ENCODE peak calls at places on chromosomes 2 and 18, in ten cellular contexts. One of them, this sample, is unnamed.

GRCh38 chr2:183408562-183408961 is 284.3 kb downstream of the NUP35 start:
- DNase-seq in Peyer's patch: no peak
- DNase-seq in cardiac muscle cell: no peak
- DNase-seq in heart right ventricle: no peak
- DNase-seq in mammary epithelial cell: no peak
- DNase-seq in choroid plexus epithelial cell: no peak
- DNase-seq in IMR-90: no peak
- DNase-seq in GM23338: peak; percentile 89
- DNase-seq in A549: no peak
- DNase-seq in prostate gland: no peak
- DNase-seq in this sample: no peak

GRCh38 chr2:139045524-139045923 is 265.3 kb upstream of the NXPH2 start:
- DNase-seq in GM23338: peak; percentile 80
- DNase-seq in choroid plexus epithelial cell: no peak
- DNase-seq in heart right ventricle: no peak
- DNase-seq in A549: no peak
- DNase-seq in prostate gland: no peak
- DNase-seq in IMR-90: no peak
- DNase-seq in Peyer's patch: no peak
- DNase-seq in cardiac muscle cell: no peak
- DNase-seq in mammary epithelial cell: no peak
- DNase-seq in this sample: no peak

GRCh38 chr2:159200498-159200897 is 86.0 kb downstream of the WDSUB1 start:
- DNase-seq in cardiac muscle cell: no peak
- DNase-seq in A549: no peak
- DNase-seq in choroid plexus epithelial cell: peak; percentile 67
- DNase-seq in prostate gland: no peak
- DNase-seq in heart right ventricle: no peak
- DNase-seq in GM23338: no peak
- DNase-seq in IMR-90: peak; percentile 51
- DNase-seq in Peyer's patch: no peak
- DNase-seq in mammary epithelial cell: no peak
- DNase-seq in this sample: no peak

GRCh38 chr18:59715966-59716369 is 18.7 kb upstream of the CCBE1 start:
- DNase-seq in prostate gland: no peak
- DNase-seq in heart right ventricle: no peak
- DNase-seq in A549: peak; percentile 40
- DNase-seq in Peyer's patch: no peak
- DNase-seq in cardiac muscle cell: no peak
- DNase-seq in choroid plexus epithelial cell: peak; percentile 88
- DNase-seq in mammary epithelial cell: peak; percentile 91
- DNase-seq in IMR-90: peak; percentile 95
- DNase-seq in GM23338: no peak
- DNase-seq in this sample: peak; percentile 45

GRCh38 chr18:77650799-77651385 is 401.2 kb downstream of the GALR1 start:
- DNase-seq in A549: peak; percentile 36
- DNase-seq in Peyer's patch: peak; percentile 71
- DNase-seq in choroid plexus epithelial cell: peak; percentile 77
- DNase-seq in prostate gland: peak; percentile 27
- DNase-seq in mammary epithelial cell: no peak
- DNase-seq in IMR-90: no peak
- DNase-seq in GM23338: peak; percentile 82
- DNase-seq in heart right ventricle: peak; percentile 63
- DNase-seq in cardiac muscle cell: peak; percentile 81
- DNase-seq in this sample: peak; percentile 25

GRCh38 chr18:8366656-8367055 is 242.6 kb upstream of the RAB12 start:
- DNase-seq in prostate gland: no peak
- DNase-seq in choroid plexus epithelial cell: no peak
- DNase-seq in mammary epithelial cell: no peak
- DNase-seq in cardiac muscle cell: no peak
- DNase-seq in Peyer's patch: no peak
- DNase-seq in A549: no peak
- DNase-seq in heart right ventricle: no peak
- DNase-seq in IMR-90: no peak
- DNase-seq in GM23338: peak; percentile 55
- DNase-seq in this sample: no peak

GRCh38 chr2:218876562-218877219 is 4.0 kb upstream of the WNT10A start:
- DNase-seq in IMR-90: peak; percentile 56
- DNase-seq in heart right ventricle: peak; percentile 57
- DNase-seq in mammary epithelial cell: peak; percentile 51
- DNase-seq in prostate gland: peak; percentile 52
- DNase-seq in choroid plexus epithelial cell: peak; percentile 77
- DNase-seq in GM23338: peak; percentile 85
- DNase-seq in Peyer's patch: peak; percentile 90
- DNase-seq in cardiac muscle cell: peak; percentile 69
- DNase-seq in A549: peak; percentile 62
- DNase-seq in this sample: peak; percentile 82

GRCh38 chr2:84493494-84493893 is 22.8 kb upstream of the DNAH6 start:
- DNase-seq in IMR-90: peak; percentile 95
- DNase-seq in choroid plexus epithelial cell: peak; percentile 76
- DNase-seq in heart right ventricle: no peak
- DNase-seq in cardiac muscle cell: no peak
- DNase-seq in Peyer's patch: no peak
- DNase-seq in GM23338: peak; percentile 37
- DNase-seq in prostate gland: no peak
- DNase-seq in mammary epithelial cell: no peak
- DNase-seq in A549: no peak
- DNase-seq in this sample: peak; percentile 36

GRCh38 chr2:70935468-70936164 is at the start of gene ATP6V1B1:
- DNase-seq in choroid plexus epithelial cell: no peak
- DNase-seq in GM23338: peak; percentile 59
- DNase-seq in A549: no peak
- DNase-seq in prostate gland: no peak
- DNase-seq in mammary epithelial cell: no peak
- DNase-seq in cardiac muscle cell: peak; percentile 37
- DNase-seq in Peyer's patch: peak; percentile 31
- DNase-seq in heart right ventricle: no peak
- DNase-seq in IMR-90: no peak
- DNase-seq in this sample: no peak

GRCh38 chr18:48098538-48098937 is 168.1 kb upstream of the SMAD2 start:
- DNase-seq in GM23338: peak; percentile 6
- DNase-seq in IMR-90: no peak
- DNase-seq in cardiac muscle cell: no peak
- DNase-seq in mammary epithelial cell: no peak
- DNase-seq in heart right ventricle: no peak
- DNase-seq in Peyer's patch: no peak
- DNase-seq in A549: no peak
- DNase-seq in choroid plexus epithelial cell: no peak
- DNase-seq in prostate gland: no peak
- DNase-seq in this sample: no peak

GRCh38 chr18:38688402-38688801 is 1122.8 kb upstream of the CELF4 start:
- DNase-seq in IMR-90: no peak
- DNase-seq in choroid plexus epithelial cell: no peak
- DNase-seq in mammary epithelial cell: peak; percentile 14
- DNase-seq in cardiac muscle cell: no peak
- DNase-seq in prostate gland: no peak
- DNase-seq in GM23338: no peak
- DNase-seq in Peyer's patch: no peak
- DNase-seq in A549: no peak
- DNase-seq in heart right ventricle: no peak
- DNase-seq in this sample: no peak

GRCh38 chr2:105933906-105934305 is 189.2 kb downstream of the NCK2 start:
- DNase-seq in heart right ventricle: no peak
- DNase-seq in prostate gland: no peak
- DNase-seq in A549: no peak
- DNase-seq in choroid plexus epithelial cell: no peak
- DNase-seq in IMR-90: no peak
- DNase-seq in cardiac muscle cell: no peak
- DNase-seq in mammary epithelial cell: no peak
- DNase-seq in Peyer's patch: no peak
- DNase-seq in GM23338: peak; percentile 11
- DNase-seq in this sample: no peak

GRCh38 chr2:23012499-23012898 is 372.5 kb upstream of the KLHL29 start:
- DNase-seq in GM23338: no peak
- DNase-seq in heart right ventricle: no peak
- DNase-seq in Peyer's patch: no peak
- DNase-seq in IMR-90: no peak
- DNase-seq in A549: no peak
- DNase-seq in mammary epithelial cell: no peak
- DNase-seq in cardiac muscle cell: no peak
- DNase-seq in prostate gland: no peak
- DNase-seq in choroid plexus epithelial cell: no peak
- DNase-seq in this sample: no peak
- TF ChIP-seq CTCF in GM23338: no peak
- TF ChIP-seq CTCF in heart right ventricle: no peak
- TF ChIP-seq CTCF in Peyer's patch: no peak
- TF ChIP-seq CTCF in IMR-90: no peak
- TF ChIP-seq CTCF in A549: no peak
- TF ChIP-seq CTCF in mammary epithelial cell: no peak
- TF ChIP-seq CTCF in cardiac muscle cell: no peak
- TF ChIP-seq CTCF in prostate gland: no peak
- TF ChIP-seq CTCF in choroid plexus epithelial cell: no peak
- TF ChIP-seq CTCF in this sample: no peak

GRCh38 chr2:196987298-196987653 is 60.8 kb upstream of the PGAP1 start:
- DNase-seq in heart right ventricle: no peak
- DNase-seq in prostate gland: no peak
- DNase-seq in choroid plexus epithelial cell: peak; percentile 62
- DNase-seq in Peyer's patch: no peak
- DNase-seq in cardiac muscle cell: no peak
- DNase-seq in A549: no peak
- DNase-seq in IMR-90: peak; percentile 33
- DNase-seq in mammary epithelial cell: no peak
- DNase-seq in GM23338: no peak
- DNase-seq in this sample: no peak

GRCh38 chr2:196988599-196988998 is 62.1 kb upstream of the PGAP1 start:
- DNase-seq in A549: no peak
- DNase-seq in IMR-90: no peak
- DNase-seq in mammary epithelial cell: no peak
- DNase-seq in Peyer's patch: no peak
- DNase-seq in heart right ventricle: no peak
- DNase-seq in choroid plexus epithelial cell: no peak
- DNase-seq in cardiac muscle cell: no peak
- DNase-seq in prostate gland: no peak
- DNase-seq in GM23338: no peak
- DNase-seq in this sample: peak; percentile 35

GRCh38 chr2:196989496-196989895 is 63.0 kb upstream of the PGAP1 start:
- DNase-seq in GM23338: no peak
- DNase-seq in heart right ventricle: no peak
- DNase-seq in prostate gland: no peak
- DNase-seq in choroid plexus epithelial cell: no peak
- DNase-seq in cardiac muscle cell: no peak
- DNase-seq in mammary epithelial cell: no peak
- DNase-seq in Peyer's patch: no peak
- DNase-seq in IMR-90: no peak
- DNase-seq in A549: no peak
- DNase-seq in this sample: no peak

GRCh38 chr2:196985524-196986183 is 59.1 kb upstream of the PGAP1 start:
- DNase-seq in IMR-90: no peak
- DNase-seq in prostate gland: no peak
- DNase-seq in GM23338: no peak
- DNase-seq in A549: no peak
- DNase-seq in cardiac muscle cell: no peak
- DNase-seq in mammary epithelial cell: no peak
- DNase-seq in Peyer's patch: no peak
- DNase-seq in choroid plexus epithelial cell: no peak
- DNase-seq in heart right ventricle: no peak
- DNase-seq in this sample: no peak

GRCh38 chr2:196987654-196988364 is 61.3 kb upstream of the PGAP1 start:
- DNase-seq in Peyer's patch: peak; percentile 55
- DNase-seq in cardiac muscle cell: peak; percentile 20
- DNase-seq in A549: peak; percentile 67
- DNase-seq in prostate gland: peak; percentile 12
- DNase-seq in choroid plexus epithelial cell: peak; percentile 97
- DNase-seq in GM23338: peak; percentile 28
- DNase-seq in mammary epithelial cell: peak; percentile 97
- DNase-seq in heart right ventricle: peak; percentile 54
- DNase-seq in IMR-90: peak; percentile 98
- DNase-seq in this sample: peak; percentile 92
- H3K4me3 ChIP-seq in Peyer's patch: no peak overlapping the region
- H3K4me3 ChIP-seq in cardiac muscle cell: no peak overlapping the region
- H3K4me3 ChIP-seq in A549: peak overlapping the region; percentile 1
- H3K4me3 ChIP-seq in prostate gland: no peak overlapping the region
- H3K4me3 ChIP-seq in choroid plexus epithelial cell: peak overlapping the region; percentile 4
- H3K4me3 ChIP-seq in GM23338: no peak overlapping the region
- H3K4me3 ChIP-seq in mammary epithelial cell: peak overlapping the region; percentile 15
- H3K4me3 ChIP-seq in heart right ventricle: peak overlapping the region; percentile 0
- H3K4me3 ChIP-seq in IMR-90: peak overlapping the region; percentile 16
- H3K4me3 ChIP-seq in this sample: peak overlapping the region; percentile 17

DNA sequence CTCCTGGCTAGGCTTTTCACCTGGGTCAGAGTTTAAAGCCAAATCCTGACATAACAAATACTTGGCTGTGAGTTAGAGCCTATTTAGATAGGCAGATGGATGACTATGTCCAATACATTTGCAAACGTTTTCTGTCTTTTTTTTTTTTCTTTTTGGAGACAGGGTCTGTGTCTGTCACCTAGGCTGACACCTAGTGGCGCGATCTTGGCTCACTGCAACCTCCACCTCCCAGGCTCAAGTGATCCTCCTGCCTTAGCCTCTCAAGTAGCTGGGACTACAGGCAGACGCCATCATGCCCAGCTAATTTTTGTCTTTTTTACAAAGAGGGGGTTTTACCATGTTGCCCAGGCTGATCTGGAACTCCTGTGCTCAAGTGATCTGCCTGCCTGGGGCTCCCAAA is 124.8 kb downstream of the DYM start:
- DNase-seq in Peyer's patch: no peak
- DNase-seq in cardiac muscle cell: no peak
- DNase-seq in prostate gland: no peak
- DNase-seq in IMR-90: no peak
- DNase-seq in GM23338: peak; percentile 40
- DNase-seq in choroid plexus epithelial cell: no peak
- DNase-seq in A549: no peak
- DNase-seq in heart right ventricle: no peak
- DNase-seq in mammary epithelial cell: no peak
- DNase-seq in this sample: peak; percentile 15
- TF ChIP-seq CTCF in Peyer's patch: no peak
- TF ChIP-seq CTCF in cardiac muscle cell: no peak
- TF ChIP-seq CTCF in prostate gland: no peak
- TF ChIP-seq CTCF in IMR-90: no peak
- TF ChIP-seq CTCF in GM23338: peak; percentile 64
- TF ChIP-seq CTCF in choroid plexus epithelial cell: peak; percentile 2
- TF ChIP-seq CTCF in A549: no peak
- TF ChIP-seq CTCF in heart right ventricle: no peak
- TF ChIP-seq CTCF in mammary epithelial cell: no peak
- TF ChIP-seq CTCF in this sample: peak; percentile 43

DNA sequence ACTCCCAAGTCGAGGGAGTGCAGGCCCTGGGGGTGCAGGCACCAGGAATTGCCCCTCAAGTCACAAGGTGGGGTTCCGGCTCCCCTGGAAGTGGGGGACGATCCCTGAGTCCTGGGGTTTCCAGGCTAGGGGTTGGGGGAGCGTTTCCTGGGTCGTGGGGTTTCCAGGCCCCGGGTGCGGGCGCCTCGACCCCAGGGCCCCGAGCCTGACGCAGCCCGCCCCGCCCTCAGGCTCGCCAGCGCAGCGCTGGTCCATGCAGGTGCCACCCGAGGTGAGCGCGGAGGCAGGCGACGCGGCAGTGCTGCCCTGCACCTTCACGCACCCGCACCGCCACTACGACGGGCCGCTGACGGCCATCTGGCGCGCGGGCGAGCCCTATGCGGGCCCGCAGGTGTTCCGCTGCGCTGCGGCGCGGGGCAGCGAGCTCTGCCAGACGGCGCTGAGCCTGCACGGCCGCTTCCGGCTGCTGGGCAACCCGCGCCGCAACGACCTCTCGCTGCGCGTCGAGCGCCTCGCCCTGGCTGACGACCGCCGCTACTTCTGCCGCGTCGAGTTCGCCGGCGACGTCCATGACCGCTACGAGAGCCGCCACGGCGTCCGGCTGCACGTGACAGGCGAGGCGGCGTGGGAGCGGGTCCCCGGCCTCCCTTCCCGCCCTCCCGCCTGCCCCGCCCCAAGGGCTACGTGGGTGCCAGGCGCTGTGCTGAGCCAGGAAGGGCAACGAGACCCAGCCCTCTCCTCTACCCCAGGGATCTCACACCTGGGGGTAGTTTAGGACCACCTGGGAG is 12.0 kb downstream of the SIGLEC15 start:
- DNase-seq in prostate gland: no peak
- DNase-seq in Peyer's patch: peak; percentile 70
- DNase-seq in choroid plexus epithelial cell: peak; percentile 58
- DNase-seq in heart right ventricle: peak; percentile 33
- DNase-seq in GM23338: peak; percentile 89
- DNase-seq in mammary epithelial cell: no peak
- DNase-seq in cardiac muscle cell: peak; percentile 76
- DNase-seq in IMR-90: no peak
- DNase-seq in A549: no peak
- DNase-seq in this sample: peak; percentile 53
- H3K4me3 ChIP-seq in prostate gland: no peak overlapping the region
- H3K4me3 ChIP-seq in Peyer's patch: peak overlapping the region; percentile 42
- H3K4me3 ChIP-seq in choroid plexus epithelial cell: peak overlapping the region; percentile 30
- H3K4me3 ChIP-seq in heart right ventricle: peak overlapping the region; percentile 30
- H3K4me3 ChIP-seq in GM23338: peak overlapping the region; percentile 50
- H3K4me3 ChIP-seq in mammary epithelial cell: no peak overlapping the region
- H3K4me3 ChIP-seq in cardiac muscle cell: peak overlapping the region; percentile 7
- H3K4me3 ChIP-seq in IMR-90: no peak overlapping the region
- H3K4me3 ChIP-seq in A549: peak overlapping the region; percentile 27
- H3K4me3 ChIP-seq in this sample: peak overlapping the region; percentile 15